ENCODE peak calls at places on chromosomes 7 and 10, in nine cellular contexts. T is uterus, A is upper lobe of left lung, W is body of pancreas, V is IMR-90, H is A549, E is ovary, I is stomach, O is prostate gland. B is an unnamed sample. For H3K4me1, the result is how much of the 10 kb centered on the place peaks cover.

GRCh38 chr10:22308390-22308789 is 7.8 kb upstream of the COMMD3 start:
- DNase-seq in I (no peak), V (peak), H (peak), O (no peak), E (no peak), W (no peak), T (no peak), A (no peak), B (no peak)

GRCh38 chr10:46557319-46558140 is 1.1 kb upstream of the GPRIN2 start:
- DNase-seq in O (peak), W (peak), I (peak), A (peak), V (no peak), E (peak), H (no peak), T (peak), B (peak)

GRCh38 chr7:105345003-105345402 is 43.7 kb downstream of the SRPK2 start:
- DNase-seq in H (no peak), A (peak), W (no peak), V (no peak), E (no peak), O (no peak), T (no peak), I (no peak), B (no peak)

GRCh38 chr10:118148245-118148644 is 101.5 kb upstream of the RAB11FIP2 start:
- DNase-seq in V (no peak), H (no peak), E (no peak), I (no peak), A (no peak), O (no peak), T (no peak), W (no peak), B (no peak)

GRCh38 chr10:5775705-5776104 is 37.5 kb downstream of the GDI2 start:
- DNase-seq in A (peak), T (no peak), V (no peak), W (peak), H (no peak), I (peak), O (no peak), E (no peak), B (no peak)

GRCh38 chr7:116979430-116979829 is 26.1 kb downstream of the ST7 start:
- DNase-seq in W (no peak), I (no peak), V (no peak), A (no peak), H (no peak), O (no peak), T (no peak), E (no peak), B (no peak)

GRCh38 chr10:33901166-33901565 is 566.7 kb upstream of the NRP1 start:
- DNase-seq in H (no peak), V (peak), E (peak), I (no peak), O (no peak), A (no peak), W (no peak), T (peak), B (no peak)

GRCh38 chr7:32066441-32066840 is 3.8 kb downstream of the PDE1C start:
- DNase-seq in O (no peak), V (no peak), H (no peak), A (no peak), T (no peak), I (no peak), E (no peak), W (no peak), B (no peak)

GRCh38 chr10:44045020-44045419 is 339.9 kb downstream of the CXCL12 start:
- DNase-seq in H (no peak), A (no peak), T (no peak), I (no peak), O (no peak), E (no peak), W (no peak), V (no peak), B (no peak)

DNA sequence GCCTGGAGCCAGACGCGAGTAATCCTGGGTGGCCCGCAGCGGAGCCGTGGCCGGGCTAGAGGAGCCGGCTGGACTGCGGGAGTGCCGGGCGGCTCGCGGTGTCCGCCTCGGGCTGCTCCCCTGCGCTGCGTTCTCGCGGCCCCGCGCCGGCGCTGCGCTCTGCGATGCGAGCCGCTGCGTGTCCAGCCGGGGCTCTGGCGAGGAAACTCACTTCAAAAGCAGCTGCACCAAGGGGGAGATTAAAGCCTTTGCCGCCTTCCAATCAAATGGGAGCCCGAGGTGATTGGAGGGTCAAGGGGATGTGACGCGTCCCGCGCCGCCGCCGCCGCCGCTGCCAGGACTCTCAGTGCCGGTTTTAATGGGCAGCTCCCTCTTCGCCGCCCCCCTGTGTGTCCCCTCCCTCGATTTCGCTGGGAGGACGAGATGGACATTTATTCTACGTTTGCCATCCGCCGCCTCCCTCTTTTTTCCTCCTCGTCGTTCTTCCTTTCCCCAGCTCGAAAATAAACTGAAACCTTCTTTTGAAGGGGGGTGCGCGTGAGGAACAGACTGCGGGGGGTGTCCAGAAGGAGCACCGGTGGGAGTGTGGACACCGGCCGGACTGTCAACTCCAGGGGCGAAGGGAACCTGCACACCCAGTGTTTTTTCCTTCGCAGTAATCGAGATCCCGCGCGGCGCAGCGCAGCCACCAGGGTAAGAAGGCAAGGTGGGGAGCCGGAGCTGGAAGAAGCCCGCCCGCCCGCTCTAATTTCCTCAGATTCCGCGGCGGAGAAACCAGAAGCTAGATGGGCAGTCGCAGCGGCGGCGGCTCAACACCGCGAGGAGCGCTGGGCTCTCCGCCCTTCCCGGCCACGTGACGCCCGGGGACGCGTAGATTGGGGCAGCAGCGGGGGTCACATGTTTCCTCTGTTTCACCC is at the start of gene ZNF503:
- DNase-seq in W (peak), V (peak), H (peak), E (peak), I (peak), A (peak), O (peak), T (peak), B (peak)
- TF ChIP-seq POLR2A in W (peak), V (peak), H (peak), E (peak), I (peak), A (peak), O (peak), T (peak), B (peak)

GRCh38 chr7:74224511-74224832 is 14.7 kb downstream of the LAT2 start:
- DNase-seq in I (no peak), W (no peak), E (no peak), A (no peak), V (no peak), H (no peak), T (no peak), O (no peak), B (no peak)
- H3K4me1 ChIP-seq in I (under half), W (under half), E (under half), A (under half), V (under half), H (under half), T (under half), O (under half), B (under half)

GRCh38 chr7:100102950-100103840 is 1.8 kb downstream of the AP4M1 start:
- DNase-seq in E (no peak), T (no peak), W (no peak), I (no peak), A (no peak), H (no peak), O (no peak), V (peak), B (no peak)
- H3K4me3 ChIP-seq in E (no peak), T (no peak), W (no peak), I (no peak), A (no peak), H (peak), O (no peak), V (no peak), B (no peak)

GRCh38 chr7:27151341-27151944 is 940 bp downstream of the HOXA3 start:
- DNase-seq in A (no peak), W (peak), H (no peak), O (no peak), I (no peak), T (peak), V (no peak), E (no peak), B (no peak)

GRCh38 chr7:27149817-27150567 is 2.4 kb downstream of the HOXA3 start:
- DNase-seq in I (no peak), E (no peak), A (no peak), W (no peak), V (no peak), O (peak), H (no peak), T (peak), B (no peak)

GRCh38 chr7:27151945-27152815 is at the start of gene HOXA3:
- DNase-seq in I (peak), T (peak), O (no peak), A (no peak), E (no peak), H (no peak), V (peak), W (peak), B (no peak)

GRCh38 chr7:27148776-27149641 is 1.4 kb upstream of the HOXA6 start:
- DNase-seq in O (no peak), H (no peak), V (no peak), T (peak), W (peak), E (no peak), A (no peak), I (no peak), B (no peak)

DNA sequence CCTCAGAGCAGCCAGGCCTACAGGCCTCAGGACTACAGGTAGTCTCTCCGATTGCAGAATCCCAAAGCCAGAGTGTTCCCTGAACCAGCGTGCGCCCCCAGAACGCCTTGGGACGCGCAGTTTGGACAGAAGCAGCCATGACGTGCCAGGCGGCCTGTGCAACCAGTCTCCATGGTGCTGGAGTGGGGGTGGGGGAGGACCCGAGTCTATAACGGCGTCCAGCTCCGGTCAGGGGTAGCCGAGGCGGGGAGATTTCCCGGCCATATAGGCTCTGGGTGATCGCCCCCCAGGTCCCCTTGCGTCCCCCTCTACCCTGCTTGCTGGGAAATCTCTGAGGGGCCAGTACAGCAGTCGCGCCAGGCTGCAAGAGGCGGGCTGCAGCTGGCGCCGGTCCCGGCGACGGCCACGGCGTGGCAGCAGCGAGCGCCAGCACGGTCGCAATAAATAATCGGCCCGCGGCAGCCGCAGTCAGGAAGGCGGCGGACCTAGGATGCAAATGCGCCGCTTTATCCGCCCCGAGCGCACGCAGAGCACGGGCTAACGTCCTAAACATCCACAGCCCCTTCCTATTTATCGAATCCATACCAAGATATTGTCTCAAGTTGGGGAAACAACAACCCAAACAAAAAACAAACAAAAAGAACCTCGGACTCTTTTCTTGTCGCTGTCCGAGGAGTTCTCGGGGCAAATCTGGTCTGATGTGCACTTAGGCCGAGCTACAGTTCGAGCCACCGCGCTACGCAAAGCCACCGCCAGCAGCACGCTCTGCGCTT is 1.6 kb downstream of the HOXA3 start:
- DNase-seq in I (peak), W (peak), A (peak), O (peak), H (peak), V (peak), T (peak), E (peak), B (no peak)
- TF ChIP-seq POLR2A in I (no peak), W (no peak), A (no peak), O (peak), H (peak), V (peak), T (peak), E (no peak), B (peak)

DNA sequence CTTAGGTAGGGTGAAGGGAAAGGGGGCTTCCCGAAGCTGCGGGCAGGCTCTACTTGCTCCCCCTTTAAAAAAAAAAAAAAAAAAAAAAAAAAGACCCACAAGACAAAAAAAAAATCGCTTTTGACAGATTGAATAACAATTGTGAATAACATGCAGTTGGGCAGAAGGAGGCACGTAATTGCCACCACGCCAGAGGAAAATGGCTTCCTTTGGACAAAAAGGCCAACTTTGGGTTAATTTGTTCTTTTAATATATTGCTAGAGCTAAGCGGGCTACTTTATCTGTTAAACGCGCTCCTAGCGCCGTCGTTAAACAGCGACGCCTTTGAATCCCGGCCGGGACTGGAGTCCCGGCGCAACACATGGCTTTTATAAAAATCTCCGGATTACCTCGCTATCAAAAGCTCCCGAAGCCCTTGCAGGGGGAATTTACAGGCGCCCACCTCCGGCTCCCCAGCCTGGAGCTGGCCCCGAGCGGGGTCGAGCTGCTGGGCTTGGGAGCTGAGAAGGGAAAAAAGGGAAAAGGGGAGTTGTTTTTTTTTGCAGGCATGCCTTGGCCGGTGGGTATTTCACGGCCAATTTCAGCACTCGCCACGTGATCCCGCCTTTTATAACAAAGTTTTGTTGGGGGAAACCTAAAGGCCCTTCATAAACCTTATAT is 1.2 kb downstream of the HOXA11 start:
- DNase-seq in W (no peak), I (peak), O (no peak), A (no peak), V (no peak), T (peak), H (no peak), E (no peak), B (no peak)
- H3K4me1 ChIP-seq in W (half or more), I (half or more), O (under half), A (under half), V (under half), T (under half), H (under half), E (under half), B (under half)

GRCh38 chr7:86760236-86760635 is 116.5 kb downstream of the GRM3 start:
- DNase-seq in O (no peak), T (no peak), E (no peak), A (no peak), I (no peak), W (no peak), H (no peak), V (no peak), B (no peak)
- H3K4me3 ChIP-seq in O (no peak), T (no peak), E (no peak), A (no peak), I (no peak), W (no peak), H (no peak), V (no peak), B (no peak)

GRCh38 chr7:151123485-151124204 is 37.4 kb downstream of the AGAP3 start:
- DNase-seq in W (peak), T (peak), O (peak), A (peak), H (peak), E (peak), V (peak), I (peak), B (peak)
- TF ChIP-seq POLR2A in W (no peak), T (no peak), O (no peak), A (no peak), H (no peak), E (no peak), V (no peak), I (no peak), B (no peak)

GRCh38 chr10:131084791-131085585 is 226.5 kb downstream of the TCERG1L start:
- DNase-seq in A (no peak), T (no peak), I (no peak), E (no peak), H (no peak), O (no peak), V (no peak), W (no peak), B (no peak)
- H3K4me1 ChIP-seq in A (under half), T (under half), I (under half), E (under half), H (under half), O (under half), V (under half), W (under half), B (under half)

GRCh38 chr7:78539825-78540224 is 741.3 kb downstream of the PHTF2 start:
- DNase-seq in V (no peak), O (no peak), A (no peak), W (no peak), H (no peak), E (no peak), I (no peak), T (no peak), B (no peak)

GRCh38 chr7:78530351-78530750 is 731.8 kb downstream of the PHTF2 start:
- DNase-seq in H (peak), A (no peak), V (peak), T (no peak), E (no peak), I (no peak), O (no peak), W (no peak), B (no peak)

DNA sequence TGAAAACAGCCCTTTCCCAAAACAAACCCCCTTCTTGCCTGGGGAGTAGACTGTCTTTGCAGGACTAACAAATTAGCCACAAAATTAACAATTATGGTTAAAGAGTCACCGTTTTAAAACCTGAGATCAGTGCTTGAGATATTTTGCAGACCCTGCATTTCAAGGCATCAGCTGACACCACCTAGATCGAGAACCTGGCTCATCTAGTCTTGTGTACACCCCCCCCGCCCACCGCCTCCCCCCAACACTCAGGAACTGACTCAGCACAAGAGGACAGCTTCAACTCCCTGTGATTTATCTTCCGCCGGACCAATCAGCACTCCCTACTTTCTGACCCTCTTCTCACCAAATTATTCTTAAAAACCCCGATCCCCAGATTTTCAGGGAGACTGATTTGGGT is 737.1 kb downstream of the PHTF2 start:
- DNase-seq in V (no peak), O (no peak), W (no peak), A (no peak), E (no peak), H (no peak), T (no peak), I (no peak), B (no peak)
- H3K4me3 ChIP-seq in V (no peak), O (no peak), W (no peak), A (no peak), E (no peak), H (no peak), T (no peak), I (no peak), B (no peak)

DNA sequence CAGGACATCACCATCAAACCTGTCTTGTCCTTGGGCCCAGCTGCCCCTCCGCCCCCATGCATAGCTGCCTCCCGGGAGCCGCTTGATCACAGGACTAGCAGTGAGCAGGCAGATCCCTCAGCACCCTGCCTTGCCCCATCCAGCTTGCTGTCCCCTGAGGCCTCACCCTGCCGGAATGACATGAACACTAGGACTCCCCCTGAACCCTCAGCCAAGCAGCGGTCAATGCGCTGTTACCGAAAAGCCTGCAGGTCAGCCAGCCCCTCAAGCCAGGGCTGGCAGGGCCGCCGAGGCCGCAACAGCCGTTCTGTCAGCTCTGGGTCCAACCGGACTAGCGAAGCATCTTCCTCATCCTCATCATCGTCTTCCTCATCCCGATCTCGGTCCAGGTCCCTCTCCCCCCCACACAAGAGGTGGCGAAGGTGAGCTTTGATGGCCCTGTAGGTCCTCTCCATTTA is 5.2 kb upstream of the NOLC1 start:
- DNase-seq in H (no peak), T (no peak), E (no peak), V (no peak), O (no peak), I (no peak), W (no peak), A (no peak), B (no peak)
- TF ChIP-seq POLR2A in H (no peak), T (no peak), E (no peak), V (no peak), O (no peak), I (no peak), W (no peak), A (no peak), B (no peak)

B was measured in tibial nerve.